ENCODE peak calls at places on chromosomes 2 and 18, in nine cellular contexts. I is NCI-H2171 treated with DMSO at 0.1 percent for 48 hours; S is cerebellum; J is activated naive CD4-positive, alpha-beta T cell treated with anti-CD3 and anti-CD28 coated beads, Interleukin-2, amount 10 ng/mL, durations not matched to agents 7 days and 5 days; M is LoVo; D is foreskin fibroblast; Z is activated CD4-positive, alpha-beta T cell treated with anti-CD3 and anti-CD28 coated beads, Interleukin-2, amount 50 U/mL, for 24 hours; Y is A172; B is lung microvascular endothelial cell. Q is an unnamed sample.

GRCh38 chr18:67010916-67011315 is 407.0 kb upstream of the CDH19 start:
- DNase-seq in S (no peak), Y (peak), D (no peak), J (no peak), Z (no peak), I (no peak), M (peak), B (no peak), Q (peak)

GRCh38 chr18:74078257-74078656 is 69.4 kb downstream of the FBXO15 start:
- DNase-seq in B (no peak), D (no peak), M (no peak), J (no peak), Y (no peak), Z (no peak), S (no peak), I (no peak), Q (no peak)

GRCh38 chr2:156826342-156826933 is 390.3 kb downstream of the GPD2 start:
- DNase-seq in M (no peak), B (no peak), Y (peak), J (no peak), Z (no peak), I (no peak), D (peak), S (peak), Q (no peak)

GRCh38 chr18:55458456-55459238 is 129.3 kb downstream of the TCF4 start:
- DNase-seq in D (no peak), Y (no peak), M (no peak), B (no peak), I (no peak), J (no peak), Z (no peak), S (no peak), Q (peak)

GRCh38 chr2:15649556-15650255 is 58.0 kb downstream of the DDX1 start:
- DNase-seq in Z (no peak), Y (no peak), S (no peak), D (no peak), I (no peak), M (no peak), J (no peak), B (peak), Q (no peak)

GRCh38 chr18:76564117-76564516 is 69.1 kb upstream of the ZNF516 start:
- DNase-seq in M (peak), Y (peak), D (peak), I (no peak), B (no peak), S (no peak), Z (no peak), J (no peak), Q (no peak)

GRCh38 chr2:118670868-118671267 is 176.6 kb downstream of the EN1 start:
- DNase-seq in D (peak), I (no peak), M (no peak), S (no peak), J (no peak), B (no peak), Y (no peak), Z (no peak), Q (no peak)

GRCh38 chr2:137467246-137467862 is 496.9 kb upstream of the HNMT start:
- DNase-seq in B (peak), Y (peak), S (no peak), D (peak), M (peak), I (peak), Z (no peak), J (peak), Q (peak)

GRCh38 chr2:76415821-76416220 is 705.1 kb upstream of the GCFC2 start:
- DNase-seq in I (no peak), J (no peak), D (no peak), M (no peak), S (no peak), B (no peak), Y (no peak), Z (no peak), Q (no peak)

GRCh38 chr18:56511996-56512395 is 126.4 kb downstream of the TXNL1 start:
- DNase-seq in Z (no peak), M (no peak), Y (no peak), D (no peak), S (no peak), B (no peak), J (no peak), I (no peak), Q (no peak)

GRCh38 chr2:70759446-70759845 is 8.6 kb downstream of the ADD2 start:
- DNase-seq in I (no peak), D (no peak), S (no peak), Y (no peak), M (no peak), J (no peak), B (no peak), Z (no peak), Q (peak)

GRCh38 chr18:25467226-25468065 is 115.5 kb upstream of the ZNF521 start:
- DNase-seq in B (no peak), D (peak), S (no peak), I (peak), M (no peak), Z (no peak), Y (no peak), J (no peak), Q (peak)

GRCh38 chr2:33214857-33215256 is 261.6 kb upstream of the RASGRP3 start:
- DNase-seq in B (no peak), Z (no peak), I (peak), S (no peak), J (no peak), D (no peak), M (no peak), Y (no peak), Q (peak)

GRCh38 chr2:204505946-204506345 is 39.3 kb upstream of the PARD3B start:
- DNase-seq in B (no peak), I (no peak), Y (peak), D (peak), S (no peak), J (no peak), Z (no peak), M (peak), Q (no peak)

GRCh38 chr18:63439334-63439733 is 17.1 kb upstream of the VPS4B start:
- DNase-seq in D (peak), B (peak), M (peak), Z (peak), Y (no peak), J (peak), I (peak), S (peak), Q (peak)

GRCh38 chr2:159661286-159661685 is 44.9 kb upstream of the BAZ2B start:
- DNase-seq in Z (no peak), Y (no peak), M (no peak), D (peak), J (no peak), S (no peak), B (no peak), I (no peak), Q (no peak)

GRCh38 chr2:28393115-28393836 is 618 bp downstream of the FOSL2 start:
- DNase-seq in M (no peak), I (peak), Y (peak), D (peak), S (peak), J (peak), B (peak), Z (no peak), Q (peak)

GRCh38 chr18:24018299-24018910 is 3.9 kb downstream of the TTC39C start:
- DNase-seq in D (no peak), Y (no peak), I (no peak), M (no peak), J (no peak), Z (no peak), S (no peak), B (no peak), Q (no peak)

Q was measured in NCI-H69.